ENCODE peak calls at places on chromosome 3, in ten cellular contexts. E is neural progenitor cell; H is nephron progenitor cell; X is SW480; T is stimulated activated CD4-positive, alpha-beta T cell treated with anti-CD3 and anti-CD28 coated beads, Interleukin-1b, Interleukin-23, amount 100 ng/mL, for 4 hours; V is activated CD4-positive, alpha-beta T cell treated with anti-CD3 and anti-CD28 coated beads for 4 hours; M is heart right ventricle; S is HT1080; I is GM12864; K is NCI-H1417. Z is an unnamed sample.

GRCh38 chr3:111885578-111885977 is 26.5 kb downstream of the PHLDB2 start:
- DNase-seq in E (no peak), H (no peak), X (no peak), T (no peak), V (no peak), M (no peak), S (no peak), I (no peak), K (no peak), Z (no peak)

GRCh38 chr3:14633819-14634424 is 17.6 kb upstream of the CCDC174 start:
- DNase-seq in E (peak; percentile 76), H (peak; percentile 39), X (peak; percentile 59), T (peak; percentile 51), V (peak; percentile 58), M (peak; percentile 50), S (peak; percentile 41), I (peak; percentile 45), K (no peak), Z (peak; percentile 46)

GRCh38 chr3:124084398-124084881 is 92.5 kb upstream of the ROPN1 start:
- DNase-seq in E (no peak), H (no peak), X (no peak), T (no peak), V (no peak), M (no peak), S (no peak), I (no peak), K (no peak), Z (no peak)

GRCh38 chr3:185534511-185534910 is 17.9 kb downstream of the LIPH start:
- DNase-seq in E (no peak), H (no peak), X (no peak), T (no peak), V (no peak), M (no peak), S (no peak), I (no peak), K (no peak), Z (no peak)

GRCh38 chr3:18946524-18946923 is 201.8 kb upstream of the KCNH8 start:
- DNase-seq in E (peak; percentile 24), H (no peak), X (peak; percentile 13), T (no peak), V (no peak), M (no peak), S (peak; percentile 66), I (no peak), K (no peak), Z (no peak)

GRCh38 chr3:194203482-194204035 is 67.6 kb downstream of the HES1 start:
- DNase-seq in E (no peak), H (no peak), X (no peak), T (no peak), V (peak; percentile 17), M (no peak), S (no peak), I (no peak), K (peak; percentile 81), Z (no peak)

GRCh38 chr3:33749546-33750215 is 31.6 kb upstream of the CLASP2 start:
- DNase-seq in E (no peak), H (no peak), X (no peak), T (no peak), V (no peak), M (no peak), S (no peak), I (no peak), K (no peak), Z (no peak)

GRCh38 chr3:10416730-10417300 is 88.6 kb downstream of the ATP2B2 start:
- DNase-seq in E (no peak), H (no peak), X (no peak), T (no peak), V (no peak), M (no peak), S (no peak), I (no peak), K (no peak), Z (no peak)

GRCh38 chr3:45932112-45932511 is 11.2 kb upstream of the CXCR6 start:
- DNase-seq in E (no peak), H (no peak), X (no peak), T (no peak), V (no peak), M (no peak), S (no peak), I (no peak), K (no peak), Z (no peak)

GRCh38 chr3:148084931-148085330 is 612.8 kb upstream of the AGTR1 start:
- DNase-seq in E (no peak), H (no peak), X (no peak), T (no peak), V (no peak), M (no peak), S (no peak), I (peak; percentile 7), K (peak; percentile 15), Z (no peak)

GRCh38 chr3:114214542-114215341 is 22.6 kb downstream of the ZNF80 start:
- DNase-seq in E (no peak), H (no peak), X (no peak), T (no peak), V (peak; percentile 44), M (no peak), S (no peak), I (no peak), K (peak; percentile 76), Z (no peak)

GRCh38 chr3:128152419-128153155 is 694 bp upstream of the EEFSEC start:
- DNase-seq in E (no peak), H (no peak), X (no peak), T (no peak), V (no peak), M (no peak), S (peak; percentile 92), I (peak; percentile 37), K (peak; percentile 42), Z (no peak)

GRCh38 chr3:133384331-133385027 is 15.4 kb upstream of the BFSP2 start:
- DNase-seq in E (peak; percentile 88), H (peak; percentile 76), X (peak; percentile 50), T (no peak), V (no peak), M (peak; percentile 60), S (peak; percentile 67), I (no peak), K (peak; percentile 84), Z (peak; percentile 54)

GRCh38 chr3:151047636-151048035 is 37.8 kb upstream of the MED12L start:
- DNase-seq in E (no peak), H (no peak), X (no peak), T (no peak), V (no peak), M (no peak), S (peak; percentile 16), I (no peak), K (no peak), Z (no peak)

GRCh38 chr3:179898024-179898423 is 138.7 kb downstream of the PEX5L start:
- DNase-seq in E (peak; percentile 87), H (peak; percentile 45), X (peak; percentile 58), T (no peak), V (no peak), M (no peak), S (peak; percentile 83), I (peak; percentile 25), K (peak; percentile 73), Z (no peak)

GRCh38 chr3:11603628-11604027 is 40.1 kb downstream of the VGLL4 start:
- DNase-seq in E (no peak), H (no peak), X (no peak), T (no peak), V (no peak), M (no peak), S (no peak), I (no peak), K (no peak), Z (no peak)

GRCh38 chr3:162096874-162097273 is 600.3 kb downstream of the OTOL1 start:
- DNase-seq in E (no peak), H (no peak), X (no peak), T (no peak), V (no peak), M (no peak), S (peak; percentile 60), I (no peak), K (peak; percentile 14), Z (no peak)

GRCh38 chr3:150443331-150443741 is 35.2 kb downstream of the TSC22D2 start:
- DNase-seq in E (no peak), H (no peak), X (no peak), T (no peak), V (no peak), M (no peak), S (no peak), I (no peak), K (no peak), Z (no peak)

GRCh38 chr3:170809021-170809974 is 60.7 kb downstream of the RPL22L1 start:
- DNase-seq in E (peak; percentile 73), H (peak; percentile 34), X (peak; percentile 77), T (no peak), V (no peak), M (no peak), S (peak; percentile 93), I (peak; percentile 7), K (peak; percentile 82), Z (no peak)

GRCh38 chr3:184160456-184160855 is 5.3 kb downstream of the DVL3 start:
- DNase-seq in E (no peak), H (no peak), X (no peak), T (no peak), V (no peak), M (no peak), S (no peak), I (no peak), K (no peak), Z (no peak)

GRCh38 chr3:160616721-160617120 is 51.4 kb upstream of the KPNA4 start:
- DNase-seq in E (no peak), H (no peak), X (no peak), T (no peak), V (no peak), M (no peak), S (peak; percentile 82), I (no peak), K (no peak), Z (no peak)

GRCh38 chr3:35392187-35392586 is 247.1 kb upstream of the ARPP21 start:
- DNase-seq in E (no peak), H (no peak), X (no peak), T (no peak), V (no peak), M (no peak), S (no peak), I (no peak), K (no peak), Z (no peak)

GRCh38 chr3:71063768-71064287 is 519.7 kb downstream of the FOXP1 start:
- DNase-seq in E (peak; percentile 72), H (peak; percentile 28), X (no peak), T (peak; percentile 45), V (peak; percentile 61), M (peak; percentile 30), S (peak; percentile 80), I (no peak), K (peak; percentile 75), Z (peak; percentile 31)

GRCh38 chr3:110457508-110457907 is 614.1 kb upstream of the NECTIN3 start:
- DNase-seq in E (no peak), H (no peak), X (no peak), T (no peak), V (no peak), M (no peak), S (no peak), I (no peak), K (no peak), Z (no peak)

GRCh38 chr3:133675631-133676335 is 14.0 kb upstream of the TOPBP1 start:
- DNase-seq in E (no peak), H (no peak), X (no peak), T (no peak), V (no peak), M (no peak), S (no peak), I (no peak), K (no peak), Z (no peak)

GRCh38 chr3:49673715-49674490 is at the start of gene APEH:
- DNase-seq in E (peak; percentile 99), H (peak; percentile 98), X (peak; percentile 99), T (peak; percentile 97), V (peak; percentile 98), M (peak; percentile 94), S (peak; percentile 98), I (peak; percentile 97), K (no peak), Z (peak; percentile 98)

GRCh38 chr3:25904248-25904647 is 114.4 kb downstream of the OXSM start:
- DNase-seq in E (peak; percentile 57), H (no peak), X (peak; percentile 9), T (no peak), V (no peak), M (no peak), S (no peak), I (no peak), K (peak; percentile 21), Z (no peak)

GRCh38 chr3:60708191-60708975 is 542.9 kb downstream of the FHIT start:
- DNase-seq in E (no peak), H (no peak), X (no peak), T (no peak), V (no peak), M (no peak), S (no peak), I (no peak), K (peak; percentile 86), Z (no peak)

Z was measured in lung.